ENCODE peak calls at places on chromosomes 7 and 10, in ten cellular contexts. H is GM04504; L is effector memory CD8-positive, alpha-beta T cell; W is cerebellum; O is stimulated activated CD4-positive, alpha-beta T cell treated with anti-CD3 and anti-CD28 coated beads, Interleukin-12 subunit alpha, Interleukin-12 subunit beta, amount 100 ng/mL, for 4 hours; S is stomach; I is fibroblast of the aortic adventitia; Y is activated CD8-positive, alpha-beta memory T cell treated with anti-CD3 and anti-CD28 coated beads for 48 hours; X is activated T-cell treated with anti-CD3 and anti-CD28 coated beads for 1 hour; T is NCI-H748 treated with DMSO at 0.1 percent for 48 hours. P is an unnamed sample.

GRCh38 chr10:82072124-82072523 is 197.1 kb downstream of the NRG3 start:
- DNase-seq in H (no peak), L (no peak), W (no peak), O (no peak), S (no peak), I (no peak), Y (no peak), X (no peak), T (no peak), P (no peak)

GRCh38 chr7:150357771-150358427 is 10.7 kb upstream of the REPIN1 start:
- DNase-seq in H (no peak), L (no peak), W (no peak), O (no peak), S (no peak), I (no peak), Y (no peak), X (no peak), T (no peak), P (no peak)

GRCh38 chr7:144497296-144497695 is 93.8 kb upstream of the NOBOX start:
- DNase-seq in H (no peak), L (no peak), W (no peak), O (no peak), S (no peak), I (no peak), Y (no peak), X (no peak), T (no peak), P (peak)

GRCh38 chr10:44973323-44974081 is 5.1 kb downstream of the DEPP1 start:
- DNase-seq in H (no peak), L (no peak), W (no peak), O (no peak), S (no peak), I (no peak), Y (no peak), X (no peak), T (no peak), P (peak)

GRCh38 chr7:64098-64521 is 128.3 kb upstream of the FAM20C start:
- DNase-seq in H (peak), L (no peak), W (peak), O (no peak), S (peak), I (peak), Y (no peak), X (no peak), T (no peak), P (peak)

GRCh38 chr7:11458736-11459483 is 373.1 kb downstream of the THSD7A start:
- DNase-seq in H (peak), L (no peak), W (no peak), O (no peak), S (no peak), I (peak), Y (no peak), X (no peak), T (no peak), P (peak)

GRCh38 chr7:36161996-36162395 is 8.9 kb downstream of the EEPD1 start:
- DNase-seq in H (no peak), L (no peak), W (no peak), O (no peak), S (no peak), I (no peak), Y (no peak), X (no peak), T (no peak), P (no peak)

GRCh38 chr10:69801434-69802315 is at the start of gene COL13A1:
- DNase-seq in H (no peak), L (no peak), W (peak), O (no peak), S (no peak), I (peak), Y (no peak), X (no peak), T (peak), P (peak)